ENCODE peak calls at places on chromosomes 3 and 15, in nine cellular contexts. P, F, E, I, Q, Y, C, B and N are unnamed samples.

GRCh38 chr15:74770211-74770892 is 11.5 kb upstream of the CSK start:
- DNase-seq in B (no peak), Q (no peak), P (no peak), C (no peak), I (no peak), F (no peak), E (no peak), Y (no peak), N (no peak)

GRCh38 chr3:54988302-54989022 is 60.6 kb upstream of the LRTM1 start:
- DNase-seq in C (no peak), Q (no peak), E (no peak), B (no peak), Y (no peak), F (no peak), P (no peak), I (no peak), N (no peak)

GRCh38 chr3:141427764-141428163 is 59.1 kb upstream of the RASA2 start:
- DNase-seq in B (no peak), Q (no peak), E (no peak), I (no peak), P (no peak), Y (no peak), F (no peak), C (no peak), N (no peak)

GRCh38 chr3:136818191-136818850 is 605 bp upstream of the SLC35G2 start:
- DNase-seq in E (peak; percentile 67), I (peak; percentile 93), F (peak; percentile 48), C (peak; percentile 11), P (peak; percentile 71), Y (peak; percentile 76), Q (peak; percentile 77), B (no peak), N (peak; percentile 81)

GRCh38 chr3:67661079-67661478 is 6.7 kb upstream of the SUCLG2 start:
- DNase-seq in B (no peak), Q (no peak), F (no peak), P (no peak), I (no peak), C (no peak), E (no peak), Y (no peak), N (no peak)

GRCh38 chr15:51132384-51133139 is 37.9 kb upstream of the TNFAIP8L3 start:
- DNase-seq in Y (peak; percentile 45), Q (peak; percentile 28), I (peak; percentile 97), C (peak; percentile 56), F (peak; percentile 56), P (peak; percentile 55), B (no peak), E (peak; percentile 15), N (peak; percentile 42)

GRCh38 chr3:129549006-129549800 is 6.2 kb downstream of the H1-8 start:
- DNase-seq in B (no peak), C (no peak), Q (no peak), Y (no peak), P (no peak), E (no peak), F (no peak), I (no peak), N (peak; percentile 82)

GRCh38 chr3:192171213-192171612 is 556.1 kb downstream of the FGF12 start:
- DNase-seq in P (no peak), C (no peak), E (no peak), Q (no peak), B (no peak), Y (no peak), F (no peak), I (no peak), N (no peak)

GRCh38 chr3:45330500-45331295 is 57.7 kb upstream of the LARS2 start:
- DNase-seq in C (no peak), I (no peak), F (no peak), B (no peak), Q (no peak), P (no peak), Y (no peak), E (no peak), N (no peak)

GRCh38 chr3:22296641-22297040 is 545.6 kb upstream of the ZNF385D start:
- DNase-seq in E (no peak), B (no peak), F (no peak), Q (no peak), Y (peak; percentile 1), P (no peak), C (no peak), I (no peak), N (no peak)

GRCh38 chr3:143436231-143436930 is 316.8 kb downstream of the CHST2 start:
- DNase-seq in B (no peak), E (no peak), C (no peak), Y (no peak), I (no peak), P (no peak), F (no peak), Q (no peak), N (no peak)

DNA sequence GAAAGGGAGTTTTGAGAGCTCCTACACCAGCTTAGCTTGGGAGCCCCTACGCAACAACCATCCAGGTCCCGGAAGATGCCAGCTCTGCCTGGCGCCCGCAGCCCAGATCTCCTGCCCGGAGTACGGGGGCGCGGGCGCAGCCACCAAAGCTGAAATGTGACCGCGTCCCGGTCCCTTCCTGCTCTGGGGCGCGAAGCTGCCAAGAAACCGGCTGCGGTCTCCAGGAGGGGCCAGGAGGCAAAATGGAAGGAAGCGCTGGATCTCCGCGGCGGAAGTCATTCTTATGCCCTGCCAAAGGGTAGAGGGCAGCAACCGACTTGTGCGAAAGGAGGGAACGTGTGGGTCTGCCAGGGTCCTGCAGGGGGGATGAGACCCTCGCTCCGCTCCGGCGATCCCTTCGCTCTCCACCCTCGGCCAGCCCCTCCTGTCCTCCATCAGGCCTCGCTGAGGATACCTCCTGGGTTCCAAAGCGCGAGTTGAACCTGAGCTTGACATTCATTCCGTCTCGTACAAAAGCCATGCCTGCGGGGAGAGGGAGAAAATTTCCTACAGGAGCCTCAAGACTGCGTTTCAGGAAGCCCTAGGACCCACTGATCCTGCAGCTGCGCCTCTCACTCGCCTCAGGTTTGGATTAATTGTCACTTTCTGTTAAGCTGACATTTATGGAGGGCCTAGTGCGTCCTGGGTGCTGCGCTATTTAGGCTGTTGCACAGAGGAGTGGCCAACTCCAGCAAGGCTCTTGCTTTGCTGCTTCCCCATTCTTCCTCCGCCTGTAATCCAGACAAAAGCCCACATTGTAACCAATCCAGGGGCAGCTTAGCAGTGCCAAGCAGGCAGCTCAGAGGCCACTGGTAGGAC is 98.3 kb upstream of the VGLL3 start:
- DNase-seq in E (no peak), C (no peak), P (peak; percentile 46), Q (no peak), Y (peak; percentile 37), I (peak; percentile 3), B (no peak), F (peak; percentile 27), N (no peak)
- TF ChIP-seq MAX in E (no peak), C (no peak), P (no peak), Q (no peak), Y (no peak), I (no peak), B (no peak), F (no peak), N (no peak)

GRCh38 chr3:180252683-180253082 is 215.9 kb upstream of the PEX5L start:
- DNase-seq in C (no peak), Y (no peak), F (no peak), B (no peak), I (no peak), P (no peak), Q (no peak), E (no peak), N (no peak)
- TF ChIP-seq MAX in C (no peak), Y (no peak), F (no peak), B (no peak), I (no peak), P (no peak), Q (no peak), E (no peak), N (no peak)

GRCh38 chr3:14624498-14624897 is 27.1 kb upstream of the CCDC174 start:
- DNase-seq in E (no peak), Q (no peak), Y (no peak), P (no peak), C (no peak), B (no peak), F (no peak), I (no peak), N (no peak)

GRCh38 chr3:14621093-14621492 is 30.5 kb upstream of the CCDC174 start:
- DNase-seq in I (no peak), E (no peak), C (no peak), P (no peak), Q (no peak), B (no peak), Y (no peak), F (no peak), N (no peak)

GRCh38 chr3:14622368-14622767 is 29.2 kb upstream of the CCDC174 start:
- DNase-seq in Y (no peak), B (no peak), P (no peak), F (no peak), Q (no peak), C (no peak), I (no peak), E (no peak), N (no peak)

GRCh38 chr3:14625443-14625842 is 26.1 kb upstream of the CCDC174 start:
- DNase-seq in Q (no peak), I (no peak), F (no peak), Y (no peak), C (no peak), E (no peak), B (no peak), P (no peak), N (peak; percentile 32)

GRCh38 chr3:14623569-14624051 is 28.0 kb upstream of the CCDC174 start:
- DNase-seq in B (no peak), E (no peak), C (no peak), I (no peak), Y (no peak), P (no peak), F (no peak), Q (no peak), N (no peak)
- TF ChIP-seq MAX in B (no peak), E (no peak), C (no peak), I (no peak), Y (no peak), P (no peak), F (no peak), Q (no peak), N (no peak)

GRCh38 chr3:150015906-150016305 is 45.2 kb upstream of the PFN2 start:
- DNase-seq in E (no peak), Q (no peak), B (no peak), F (no peak), I (no peak), Y (no peak), C (no peak), P (no peak), N (no peak)
- TF ChIP-seq MAX in E (no peak), Q (no peak), B (no peak), F (no peak), I (no peak), Y (no peak), C (no peak), P (no peak), N (no peak)